ENCODE peak calls at places on chromosomes 3 and 15, in four cellular contexts. One of them, this sample, is unnamed.

GRCh38 chr3:61809879-61810278 is 248.5 kb downstream of the PTPRG start:
- DNase-seq in gastrocnemius medialis: peak; percentile 52
- DNase-seq in heart right ventricle: peak; percentile 41
- DNase-seq in RWPE1: no peak
- DNase-seq in this sample: no peak

GRCh38 chr15:44099671-44100070 is 95.4 kb downstream of the FRMD5 start:
- DNase-seq in gastrocnemius medialis: no peak
- DNase-seq in RWPE1: no peak
- DNase-seq in heart right ventricle: no peak
- DNase-seq in this sample: no peak

GRCh38 chr15:63362873-63363272 is 18.8 kb downstream of the CA12 start:
- DNase-seq in RWPE1: no peak
- DNase-seq in heart right ventricle: no peak
- DNase-seq in gastrocnemius medialis: no peak
- DNase-seq in this sample: no peak

GRCh38 chr15:67022587-67022986 is 42.8 kb upstream of the SMAD3 start:
- DNase-seq in heart right ventricle: no peak
- DNase-seq in RWPE1: no peak
- DNase-seq in gastrocnemius medialis: no peak
- DNase-seq in this sample: no peak

GRCh38 chr3:157175678-157176077 is 15.7 kb upstream of the CCNL1 start:
- DNase-seq in gastrocnemius medialis: peak; percentile 25
- DNase-seq in heart right ventricle: peak; percentile 28
- DNase-seq in RWPE1: peak; percentile 45
- DNase-seq in this sample: no peak

GRCh38 chr15:95669146-95669922 is 661.2 kb upstream of the NR2F2 start:
- DNase-seq in gastrocnemius medialis: no peak
- DNase-seq in heart right ventricle: no peak
- DNase-seq in RWPE1: no peak
- DNase-seq in this sample: no peak

GRCh38 chr15:25171111-25171811 is 216.5 kb downstream of the SNRPN start:
- DNase-seq in heart right ventricle: peak; percentile 2
- DNase-seq in RWPE1: no peak
- DNase-seq in gastrocnemius medialis: no peak
- DNase-seq in this sample: no peak

GRCh38 chr15:78492841-78493240 is 14.5 kb upstream of the HYKK start:
- DNase-seq in gastrocnemius medialis: no peak
- DNase-seq in RWPE1: no peak
- DNase-seq in heart right ventricle: no peak
- DNase-seq in this sample: no peak

GRCh38 chr15:88989578-88989977 is 76.4 kb upstream of the MFGE8 start:
- DNase-seq in RWPE1: no peak
- DNase-seq in gastrocnemius medialis: no peak
- DNase-seq in heart right ventricle: no peak
- DNase-seq in this sample: no peak

GRCh38 chr15:41983221-41983620 is 10.9 kb upstream of the EHD4 start:
- DNase-seq in gastrocnemius medialis: no peak
- DNase-seq in RWPE1: no peak
- DNase-seq in heart right ventricle: no peak
- DNase-seq in this sample: no peak

GRCh38 chr3:107024481-107025153 is 352.6 kb upstream of the CCDC54 start:
- DNase-seq in heart right ventricle: no peak
- DNase-seq in RWPE1: no peak
- DNase-seq in gastrocnemius medialis: no peak
- DNase-seq in this sample: no peak

GRCh38 chr3:190863119-190863465 is 598 bp upstream of the GMNC start:
- DNase-seq in RWPE1: no peak
- DNase-seq in gastrocnemius medialis: no peak
- DNase-seq in heart right ventricle: no peak
- DNase-seq in this sample: no peak

GRCh38 chr3:190862209-190863118 is at the start of gene GMNC:
- DNase-seq in RWPE1: peak; percentile 60
- DNase-seq in heart right ventricle: peak; percentile 86
- DNase-seq in gastrocnemius medialis: peak; percentile 82
- DNase-seq in this sample: peak; percentile 82

GRCh38 chr3:190864002-190864401 is 1.5 kb upstream of the GMNC start:
- DNase-seq in heart right ventricle: no peak
- DNase-seq in gastrocnemius medialis: no peak
- DNase-seq in RWPE1: no peak
- DNase-seq in this sample: no peak

GRCh38 chr3:190865419-190865818 is 2.9 kb upstream of the GMNC start:
- DNase-seq in gastrocnemius medialis: no peak
- DNase-seq in heart right ventricle: no peak
- DNase-seq in RWPE1: no peak
- DNase-seq in this sample: no peak

DNA sequence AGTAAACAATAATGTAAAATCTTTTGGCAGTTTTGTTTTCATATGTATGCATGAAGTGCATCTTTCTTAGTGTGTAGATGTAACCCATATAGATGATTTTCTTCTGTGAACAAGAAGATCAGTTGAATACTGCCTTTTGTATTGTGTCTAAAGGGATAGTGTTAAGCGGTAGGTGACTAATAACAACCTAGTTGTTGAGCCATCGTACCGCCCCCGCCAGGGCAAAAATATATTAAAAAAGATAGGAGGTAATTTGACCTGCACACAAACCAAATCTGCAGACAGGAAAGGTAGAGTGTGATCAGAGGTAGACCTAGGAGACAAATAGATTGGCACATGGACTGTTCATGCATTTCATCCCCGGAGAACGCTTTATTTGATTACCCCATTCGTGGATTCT is 3.3 kb upstream of the GMNC start:
- DNase-seq in heart right ventricle: no peak
- DNase-seq in gastrocnemius medialis: no peak
- DNase-seq in RWPE1: peak; percentile 17
- DNase-seq in this sample: peak; percentile 59
- TF ChIP-seq CTCF in heart right ventricle: no peak
- TF ChIP-seq CTCF in gastrocnemius medialis: no peak
- TF ChIP-seq CTCF in RWPE1: no peak
- TF ChIP-seq CTCF in this sample: peak; percentile 19

DNA sequence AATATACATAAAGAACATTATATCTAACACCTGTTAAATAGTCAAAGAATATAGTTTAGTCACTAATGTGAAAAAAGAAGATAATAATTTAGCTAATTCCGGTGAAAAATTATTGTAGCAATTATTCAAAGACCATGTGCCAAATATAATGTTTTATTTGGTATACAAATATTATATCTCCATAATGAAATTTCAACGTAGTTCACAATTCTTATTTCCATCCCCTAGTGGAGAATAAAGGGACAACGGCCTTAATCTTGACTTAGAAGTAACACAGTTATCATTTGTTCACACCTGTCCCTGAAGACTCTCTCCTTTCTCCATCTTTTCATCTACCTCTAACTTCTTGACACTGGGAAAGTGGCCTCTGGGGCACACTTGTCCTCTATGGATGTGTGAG is 213.4 kb downstream of the ERC2 start:
- DNase-seq in RWPE1: no peak
- DNase-seq in heart right ventricle: no peak
- DNase-seq in gastrocnemius medialis: no peak
- DNase-seq in this sample: peak; percentile 21
- TF ChIP-seq CTCF in RWPE1: peak; percentile 37
- TF ChIP-seq CTCF in heart right ventricle: peak; percentile 5
- TF ChIP-seq CTCF in gastrocnemius medialis: no peak
- TF ChIP-seq CTCF in this sample: peak; percentile 36

GRCh38 chr3:43638594-43639447 is 17.0 kb upstream of the ANO10 start:
- DNase-seq in heart right ventricle: no peak
- DNase-seq in gastrocnemius medialis: no peak
- DNase-seq in RWPE1: peak; percentile 31
- DNase-seq in this sample: peak; percentile 67
- TF ChIP-seq CTCF in heart right ventricle: no peak
- TF ChIP-seq CTCF in gastrocnemius medialis: no peak
- TF ChIP-seq CTCF in RWPE1: no peak
- TF ChIP-seq CTCF in this sample: peak; percentile 27

GRCh38 chr3:67898916-67899315 is 244.5 kb upstream of the SUCLG2 start:
- DNase-seq in heart right ventricle: no peak
- DNase-seq in gastrocnemius medialis: no peak
- DNase-seq in RWPE1: no peak
- DNase-seq in this sample: no peak

GRCh38 chr3:67896130-67896529 is 241.7 kb upstream of the SUCLG2 start:
- DNase-seq in RWPE1: no peak
- DNase-seq in heart right ventricle: no peak
- DNase-seq in gastrocnemius medialis: no peak
- DNase-seq in this sample: no peak

GRCh38 chr3:67897686-67898336 is 243.4 kb upstream of the SUCLG2 start:
- DNase-seq in gastrocnemius medialis: no peak
- DNase-seq in RWPE1: no peak
- DNase-seq in heart right ventricle: no peak
- DNase-seq in this sample: no peak

GRCh38 chr3:67906256-67906655 is 251.8 kb upstream of the SUCLG2 start:
- DNase-seq in RWPE1: no peak
- DNase-seq in heart right ventricle: no peak
- DNase-seq in gastrocnemius medialis: no peak
- DNase-seq in this sample: no peak

DNA sequence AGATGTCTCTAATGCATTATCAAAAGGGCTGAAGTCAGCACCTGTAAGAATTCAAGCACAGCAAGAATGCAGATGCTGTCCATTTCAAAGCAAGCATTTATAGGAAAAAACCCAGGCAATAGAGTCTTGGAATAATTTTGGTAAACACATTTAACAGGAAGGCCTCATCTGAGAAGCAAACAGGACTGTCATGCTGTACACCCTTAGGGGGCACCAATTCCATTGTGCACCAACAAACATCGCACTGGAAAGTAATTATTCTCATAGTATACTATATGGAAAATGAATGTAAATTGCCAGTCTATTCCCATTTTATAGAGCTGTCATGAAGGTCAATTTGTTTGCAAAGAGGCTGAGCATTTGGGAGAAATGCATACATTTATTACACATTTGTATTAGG is 247.3 kb upstream of the SUCLG2 start:
- DNase-seq in gastrocnemius medialis: no peak
- DNase-seq in RWPE1: no peak
- DNase-seq in heart right ventricle: no peak
- DNase-seq in this sample: no peak
- TF ChIP-seq CTCF in gastrocnemius medialis: no peak
- TF ChIP-seq CTCF in RWPE1: no peak
- TF ChIP-seq CTCF in heart right ventricle: no peak
- TF ChIP-seq CTCF in this sample: no peak

DNA sequence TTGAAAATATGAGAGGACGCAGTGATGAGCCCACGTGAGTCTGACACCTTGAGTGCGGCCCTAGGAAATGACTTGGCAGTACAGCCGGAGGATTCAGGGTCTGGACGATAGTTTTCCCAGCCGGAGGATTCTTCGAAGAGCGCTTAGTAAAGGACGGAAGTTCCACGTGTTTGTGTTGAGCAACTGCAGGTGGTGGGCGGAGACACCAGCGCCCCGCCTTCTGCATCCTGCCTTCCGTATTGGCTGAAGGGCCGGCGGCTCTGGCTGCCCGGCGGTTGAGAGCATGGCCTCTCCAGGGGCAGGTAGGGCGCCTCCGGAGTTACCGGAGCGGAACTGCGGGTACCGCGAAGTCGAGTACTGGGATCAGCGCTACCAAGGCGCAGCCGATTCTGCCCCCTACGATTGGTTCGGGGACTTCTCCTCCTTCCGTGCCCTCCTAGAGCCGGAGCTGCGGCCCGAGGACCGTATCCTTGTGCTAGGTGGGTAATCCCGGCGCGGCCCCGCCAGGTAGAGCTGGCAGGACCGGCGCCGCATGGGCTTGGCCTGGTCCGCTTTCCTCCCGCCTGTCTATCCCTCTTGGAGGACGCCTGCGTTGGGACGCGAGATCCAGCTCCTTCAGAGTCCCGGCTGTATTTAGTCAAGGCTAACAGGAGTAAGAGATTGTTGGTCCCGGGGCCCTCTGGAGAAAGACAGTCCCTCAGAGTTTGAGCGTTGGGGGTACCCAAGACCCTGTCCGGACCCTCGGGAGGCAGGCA is at the start of gene EEF1AKMT4:
- DNase-seq in heart right ventricle: peak; percentile 94
- DNase-seq in RWPE1: peak; percentile 95
- DNase-seq in gastrocnemius medialis: peak; percentile 97
- DNase-seq in this sample: peak; percentile 98
- TF ChIP-seq CTCF in heart right ventricle: peak; percentile 66
- TF ChIP-seq CTCF in RWPE1: peak; percentile 48
- TF ChIP-seq CTCF in gastrocnemius medialis: peak; percentile 39
- TF ChIP-seq CTCF in this sample: peak; percentile 56

DNA sequence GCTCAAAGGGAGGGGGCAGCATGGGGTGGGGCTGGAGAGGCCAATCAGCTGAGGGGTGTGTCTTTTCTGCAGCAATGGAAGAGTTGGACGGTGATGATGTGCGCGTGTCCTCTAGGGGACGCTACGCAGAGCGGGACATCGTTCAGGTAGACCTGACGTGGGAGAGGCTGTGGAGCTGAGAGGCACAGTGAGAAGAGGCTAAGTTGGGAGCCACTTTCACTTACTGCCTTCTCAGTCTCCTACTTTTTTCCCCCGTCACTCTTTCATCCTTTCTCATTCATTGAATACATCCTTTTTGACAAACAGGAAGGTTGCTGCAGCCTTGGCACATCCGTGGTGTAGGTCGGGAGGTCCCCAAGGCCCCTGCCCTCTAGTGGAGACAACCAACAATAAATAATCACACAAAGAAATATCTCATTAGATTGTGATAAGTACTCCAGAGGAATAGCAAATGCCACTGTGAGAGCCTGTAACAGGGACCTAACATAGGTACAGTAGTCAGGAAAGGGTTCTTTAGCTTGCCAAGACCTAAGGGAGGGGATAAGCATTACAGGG is 4.4 kb upstream of the BRPF1 start:
- DNase-seq in heart right ventricle: no peak
- DNase-seq in RWPE1: no peak
- DNase-seq in gastrocnemius medialis: no peak
- DNase-seq in this sample: peak; percentile 34
- TF ChIP-seq CTCF in heart right ventricle: peak; percentile 22
- TF ChIP-seq CTCF in RWPE1: peak; percentile 23
- TF ChIP-seq CTCF in gastrocnemius medialis: no peak
- TF ChIP-seq CTCF in this sample: no peak

DNA sequence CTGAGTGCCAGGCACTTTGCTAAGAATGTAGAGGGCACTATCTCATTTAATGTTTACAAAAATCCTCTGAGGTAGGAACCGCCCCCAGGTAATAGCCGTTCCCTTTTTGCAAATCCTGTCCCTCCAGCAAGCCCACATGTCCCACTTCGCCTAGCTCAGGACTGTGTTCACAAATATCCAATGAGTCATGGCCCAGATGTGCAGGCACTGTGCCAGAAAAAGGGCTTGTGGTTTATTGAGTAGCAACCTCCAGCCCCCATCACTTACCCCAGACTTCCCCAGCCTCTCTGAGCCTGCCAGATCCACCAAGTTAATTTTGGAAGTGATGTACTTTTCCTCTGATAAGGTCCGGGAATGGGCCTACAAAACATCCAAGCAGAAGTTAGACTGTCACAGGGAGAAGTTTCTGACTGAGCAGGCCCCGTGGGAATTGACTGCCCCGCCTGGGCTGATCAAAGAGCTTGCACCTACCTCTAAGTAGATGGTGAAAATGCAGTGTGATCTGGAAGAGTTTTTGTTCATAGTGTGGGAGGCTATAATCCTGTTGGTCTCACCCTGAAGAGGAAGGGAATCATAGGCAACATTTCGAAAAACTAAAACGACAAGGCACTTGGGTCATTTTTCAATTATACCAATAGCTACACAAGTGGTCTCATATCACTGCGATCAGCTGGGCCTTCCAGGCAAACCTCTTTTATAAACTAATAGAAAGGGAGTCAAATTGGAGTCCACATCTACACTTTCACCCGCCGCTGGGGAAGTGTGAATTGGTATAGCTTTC is 15.7 kb downstream of the KIF9 start:
- DNase-seq in RWPE1: peak; percentile 63
- DNase-seq in gastrocnemius medialis: peak; percentile 82
- DNase-seq in heart right ventricle: peak; percentile 77
- DNase-seq in this sample: peak; percentile 94
- TF ChIP-seq CTCF in RWPE1: no peak
- TF ChIP-seq CTCF in gastrocnemius medialis: no peak
- TF ChIP-seq CTCF in heart right ventricle: no peak
- TF ChIP-seq CTCF in this sample: no peak